ENCODE peak calls at places on chromosomes 1 and 21, in four cellular contexts. D is cardiac muscle cell; J is activated naive CD4-positive, alpha-beta T cell treated with Interleukin-2 at 50 U/mL for 16 hours; Z is Right ventricle myocardium superior. S is an unnamed sample.

GRCh38 chr1:228807904-228808487 is 72.7 kb downstream of the RHOU start:
- DNase-seq in D (no peak), Z (no peak), J (no peak), S (no peak)

GRCh38 chr1:206575165-206575893 is 36.9 kb downstream of the EIF2D start:
- DNase-seq in J (peak; percentile 37), Z (no peak), D (peak; percentile 58), S (peak; percentile 70)

GRCh38 chr1:210259496-210259895 is 26.9 kb downstream of the SERTAD4 start:
- DNase-seq in J (no peak), D (no peak), Z (no peak), S (no peak)

GRCh38 chr1:41811978-41812852 is 106.5 kb downstream of the HIVEP3 start:
- DNase-seq in Z (peak; percentile 69), D (peak; percentile 68), J (peak; percentile 56), S (peak; percentile 44)

GRCh38 chr21:32587651-32588050 is 2.3 kb upstream of the TCP10L start:
- DNase-seq in Z (no peak), J (no peak), D (no peak), S (no peak)

GRCh38 chr1:84936116-84936810 is 43.3 kb upstream of the LPAR3 start:
- DNase-seq in D (peak; percentile 82), Z (no peak), J (peak; percentile 12), S (peak; percentile 29)

GRCh38 chr1:241992734-241993133 is 6.2 kb downstream of the MAP1LC3C start:
- DNase-seq in J (no peak), Z (peak; percentile 22), D (no peak), S (no peak)

GRCh38 chr21:45011911-45012660 is 62.3 kb upstream of the ADARB1 start:
- DNase-seq in J (no peak), Z (peak; percentile 39), D (peak; percentile 63), S (peak; percentile 15)

GRCh38 chr21:44702111-44702972 is 5.4 kb downstream of the KRTAP10-12 start:
- DNase-seq in D (no peak), Z (no peak), J (no peak), S (no peak)

GRCh38 chr1:205129447-205130029 is 7.8 kb upstream of the RBBP5 start:
- DNase-seq in Z (no peak), J (no peak), D (no peak), S (no peak)

GRCh38 chr1:209101106-209101505 is 482.4 kb upstream of the CAMK1G start:
- DNase-seq in Z (no peak), J (no peak), D (no peak), S (no peak)

GRCh38 chr1:165768513-165769394 is at the start of gene TMCO1:
- DNase-seq in Z (peak; percentile 96), J (peak; percentile 95), D (peak; percentile 99), S (peak; percentile 96)

GRCh38 chr1:208951908-208952307 is 631.6 kb upstream of the CAMK1G start:
- DNase-seq in Z (no peak), D (no peak), J (no peak), S (no peak)

GRCh38 chr1:219875860-219876259 is 52.5 kb downstream of the SLC30A10 start:
- DNase-seq in D (no peak), Z (no peak), J (no peak), S (no peak)

GRCh38 chr21:41725421-41726021 is 41.3 kb downstream of the RIPK4 start:
- DNase-seq in J (no peak), D (no peak), Z (no peak), S (no peak)

GRCh38 chr1:18636762-18637552 is 6.3 kb downstream of the PAX7 start:
- DNase-seq in Z (no peak), J (no peak), D (no peak), S (no peak)

GRCh38 chr1:111199881-111200801 is at the start of gene DENND2D:
- DNase-seq in Z (peak; percentile 66), D (no peak), J (peak; percentile 66), S (peak; percentile 43)

GRCh38 chr1:108817016-108817415 is 39.9 kb downstream of the AKNAD1 start:
- DNase-seq in J (no peak), Z (no peak), D (no peak), S (no peak)

GRCh38 chr1:201888282-201889033 is at the start of gene SHISA4:
- DNase-seq in D (peak; percentile 54), Z (peak; percentile 88), J (peak; percentile 16), S (peak; percentile 84)

GRCh38 chr1:110746644-110747259 is 72.0 kb upstream of the KCNA3 start:
- DNase-seq in Z (peak; percentile 47), J (peak; percentile 56), D (peak; percentile 88), S (peak; percentile 59)

GRCh38 chr1:40391688-40392145 is 18.2 kb downstream of the SMAP2 start:
- DNase-seq in J (no peak), D (no peak), Z (no peak), S (no peak)

GRCh38 chr1:67682659-67683197 is 2.3 kb upstream of the GADD45A start:
- DNase-seq in D (no peak), Z (no peak), J (no peak), S (no peak)

GRCh38 chr1:17922833-17923232 is 167.7 kb downstream of the ACTL8 start:
- DNase-seq in Z (no peak), J (no peak), D (peak; percentile 80), S (peak; percentile 27)

GRCh38 chr1:155062151-155062686 is 1.3 kb upstream of the EFNA4 start:
- DNase-seq in Z (no peak), D (peak; percentile 69), J (no peak), S (no peak)

GRCh38 chr1:224544276-224544675 is 71.8 kb upstream of the CNIH3 start:
- DNase-seq in J (no peak), D (no peak), Z (no peak), S (no peak)

GRCh38 chr1:224565611-224566406 is 50.3 kb upstream of the CNIH3 start:
- DNase-seq in D (no peak), Z (no peak), J (no peak), S (no peak)

GRCh38 chr1:113804421-113805255 is 7.6 kb downstream of the RSBN1 start:
- DNase-seq in Z (no peak), D (no peak), J (no peak), S (no peak)

GRCh38 chr21:37986751-37987399 is 70.6 kb upstream of the KCNJ6 start:
- DNase-seq in Z (no peak), D (no peak), J (no peak), S (no peak)

GRCh38 chr1:8396912-8397406 is 79.0 kb downstream of the SLC45A1 start:
- DNase-seq in J (peak; percentile 45), Z (no peak), D (peak; percentile 20), S (no peak)

GRCh38 chr1:157360021-157360390 is 192.3 kb downstream of the FCRL5 start:
- DNase-seq in J (no peak), Z (no peak), D (no peak), S (no peak)

GRCh38 chr1:226164154-226164553 is 22.4 kb downstream of the ACBD3 start:
- DNase-seq in J (no peak), Z (no peak), D (no peak), S (no peak)

GRCh38 chr1:204102719-204103118 is 29.8 kb downstream of the SOX13 start:
- DNase-seq in J (no peak), Z (no peak), D (no peak), S (no peak)

GRCh38 chr1:34918609-34919561 is 10.6 kb downstream of the DLGAP3 start:
- DNase-seq in J (peak; percentile 15), Z (peak; percentile 44), D (no peak), S (peak; percentile 13)